ENCODE peak calls at places on chromosomes 3 and 15, in seven cellular contexts. Q is RWPE1, N is thoracic aorta, A is PC-3, E is pancreas, L is upper lobe of left lung, P is HCT116. X is an unnamed sample.
A peak's percentile ranks its signal among the peaks of the same experiment; 100 is the strongest.

GRCh38 chr3:21750831-21751391 is at the start of gene ZNF385D:
- DNase-seq in P (no peak), L (peak; percentile 76), N (peak; percentile 15), E (no peak), A (peak; percentile 73), Q (no peak), X (no peak)

GRCh38 chr15:43775411-43775965 is 1.3 kb downstream of the ELL3 start:
- DNase-seq in L (no peak), A (peak; percentile 95), P (peak; percentile 85), E (peak; percentile 71), Q (peak; percentile 66), N (no peak), X (no peak)

GRCh38 chr15:84586641-84587160 is 14.1 kb upstream of the ZSCAN2 start:
- DNase-seq in L (no peak), E (no peak), N (no peak), Q (no peak), A (no peak), P (no peak), X (no peak)

GRCh38 chr3:33052671-33053070 is 44.3 kb downstream of the GLB1 start:
- DNase-seq in A (no peak), Q (no peak), E (no peak), L (no peak), N (no peak), P (no peak), X (no peak)

GRCh38 chr3:23811117-23811487 is 5.3 kb downstream of the UBE2E1 start:
- DNase-seq in P (no peak), N (no peak), L (no peak), A (peak; percentile 56), E (no peak), Q (no peak), X (no peak)

GRCh38 chr15:23472033-23472432 is 25.0 kb upstream of the GOLGA6L2 start:
- DNase-seq in Q (no peak), P (no peak), L (no peak), N (no peak), A (no peak), E (no peak), X (no peak)

GRCh38 chr15:42456539-42456938 is 34.4 kb downstream of the ZNF106 start:
- DNase-seq in A (no peak), L (no peak), E (no peak), N (no peak), P (no peak), Q (no peak), X (no peak)

GRCh38 chr3:149716984-149717383 is 35.3 kb downstream of the COMMD2 start:
- DNase-seq in A (no peak), E (no peak), L (no peak), P (no peak), N (no peak), Q (no peak), X (no peak)

GRCh38 chr3:125214738-125215137 is 2.2 kb upstream of the SLC12A8 start:
- DNase-seq in N (no peak), L (no peak), A (peak; percentile 33), Q (no peak), P (no peak), E (no peak), X (no peak)

GRCh38 chr3:98903099-98903498 is 1.6 kb upstream of the DCBLD2 start:
- DNase-seq in N (no peak), E (no peak), P (peak; percentile 51), Q (no peak), L (no peak), A (peak; percentile 51), X (no peak)

GRCh38 chr15:65731926-65732325 is 60.2 kb downstream of the DENND4A start:
- DNase-seq in N (no peak), P (no peak), L (no peak), Q (no peak), E (no peak), A (no peak), X (no peak)

GRCh38 chr3:179266701-179267211 is 15.8 kb upstream of the KCNMB3 start:
- DNase-seq in L (peak; percentile 56), P (no peak), E (no peak), Q (no peak), N (no peak), A (no peak), X (peak; percentile 34)

GRCh38 chr15:57640935-57641682 is 49.4 kb downstream of the MYZAP start:
- DNase-seq in N (no peak), A (peak; percentile 38), Q (peak; percentile 71), E (no peak), P (no peak), L (no peak), X (no peak)
- TF ChIP-seq CTCF in N (no peak), A (peak; percentile 48), Q (peak; percentile 72), E (no peak), P (peak; percentile 47), L (no peak), X (no peak)

DNA sequence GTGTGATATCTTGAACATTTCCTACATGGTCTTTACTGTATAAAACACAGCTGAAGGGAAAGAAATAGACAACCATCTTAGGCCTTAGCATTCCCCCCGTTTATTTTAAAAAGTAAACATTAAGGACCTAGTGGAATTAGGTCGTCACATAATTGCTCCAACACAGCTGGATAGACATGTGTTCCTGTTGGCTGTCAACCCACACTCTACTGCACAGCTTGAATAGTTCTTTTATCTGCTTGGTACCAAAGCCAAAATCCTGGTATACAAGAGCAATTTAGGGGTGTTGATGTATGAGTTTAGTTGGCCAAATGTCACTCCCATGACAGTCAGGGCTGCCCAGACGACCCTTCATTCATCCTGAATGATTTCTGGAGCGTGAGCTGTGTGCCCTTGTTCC is 179.6 kb downstream of the ITPR1 start:
- DNase-seq in L (no peak), N (no peak), E (no peak), A (no peak), P (no peak), Q (no peak), X (no peak)
- TF ChIP-seq CTCF in L (no peak), N (no peak), E (no peak), A (no peak), P (no peak), Q (no peak), X (no peak)

GRCh38 chr3:3992312-3992874 is 193.2 kb downstream of the LRRN1 start:
- DNase-seq in P (no peak), Q (no peak), L (no peak), E (no peak), A (no peak), N (no peak), X (no peak)

GRCh38 chr3:4001976-4002375 is 202.7 kb downstream of the LRRN1 start:
- DNase-seq in P (no peak), L (no peak), A (no peak), E (no peak), Q (no peak), N (no peak), X (no peak)

DNA sequence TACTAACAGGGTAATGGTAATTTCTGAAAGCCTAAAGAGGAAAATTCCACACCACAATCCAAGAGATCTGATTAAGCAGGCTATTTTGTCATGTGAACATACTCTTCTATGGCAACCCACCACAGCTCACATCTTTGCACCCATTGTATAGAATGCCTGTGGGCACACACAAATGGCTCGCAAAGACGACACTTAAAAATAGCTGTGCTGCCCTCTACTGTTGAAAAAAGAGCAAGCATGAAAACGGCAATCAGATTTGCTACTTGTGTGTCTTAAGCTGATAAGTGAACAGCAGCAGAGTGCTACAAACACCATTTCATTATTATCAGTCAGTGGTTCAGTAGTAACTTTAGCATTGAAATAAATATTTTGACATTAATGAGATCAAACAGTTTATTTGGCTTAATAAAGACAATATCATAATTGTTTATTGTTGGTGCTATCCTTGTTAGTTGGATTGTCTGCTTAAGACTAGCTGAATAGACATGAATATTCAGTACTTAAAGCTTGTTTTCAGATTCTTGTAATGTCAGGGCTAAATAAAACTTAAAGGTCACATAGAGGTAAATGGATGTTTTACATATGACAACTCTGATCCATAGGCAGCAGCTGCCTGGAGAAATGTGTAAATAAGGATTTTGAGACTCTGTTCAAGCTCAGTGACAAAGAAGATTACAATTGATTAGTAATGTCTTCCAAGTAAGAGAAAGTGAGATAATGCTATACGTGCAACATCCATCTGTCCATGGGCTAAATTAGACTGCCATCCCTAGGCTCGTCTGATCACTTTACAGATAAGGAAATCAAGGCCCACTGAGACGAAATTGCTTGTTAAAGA is 199.1 kb downstream of the LRRN1 start:
- DNase-seq in A (peak; percentile 61), P (peak; percentile 2), L (no peak), Q (no peak), N (no peak), E (no peak), X (no peak)
- TF ChIP-seq CTCF in A (peak; percentile 74), P (peak; percentile 68), L (no peak), Q (no peak), N (no peak), E (peak; percentile 36), X (no peak)

GRCh38 chr3:153970735-153971347 is 150.3 kb upstream of the ARHGEF26 start:
- DNase-seq in N (no peak), P (peak; percentile 37), E (no peak), Q (peak; percentile 30), A (peak; percentile 62), L (no peak), X (no peak)
- TF ChIP-seq CTCF in N (peak; percentile 27), P (peak; percentile 61), E (no peak), Q (peak; percentile 74), A (peak; percentile 82), L (no peak), X (no peak)

GRCh38 chr3:9887478-9887877 is 2.9 kb upstream of the JAGN1 start:
- DNase-seq in E (no peak), L (no peak), Q (no peak), A (no peak), P (no peak), N (no peak), X (no peak)

GRCh38 chr3:9881440-9881839 is 1.4 kb upstream of the CIDEC start:
- DNase-seq in A (no peak), L (no peak), P (no peak), Q (no peak), E (no peak), N (no peak), X (no peak)

GRCh38 chr3:9883676-9884554 is 3.9 kb upstream of the CIDEC start:
- DNase-seq in E (no peak), A (no peak), L (no peak), N (no peak), P (no peak), Q (no peak), X (no peak)

GRCh38 chr3:9886328-9886727 is 4.1 kb upstream of the JAGN1 start:
- DNase-seq in E (no peak), L (no peak), A (no peak), N (no peak), P (no peak), Q (no peak), X (no peak)

DNA sequence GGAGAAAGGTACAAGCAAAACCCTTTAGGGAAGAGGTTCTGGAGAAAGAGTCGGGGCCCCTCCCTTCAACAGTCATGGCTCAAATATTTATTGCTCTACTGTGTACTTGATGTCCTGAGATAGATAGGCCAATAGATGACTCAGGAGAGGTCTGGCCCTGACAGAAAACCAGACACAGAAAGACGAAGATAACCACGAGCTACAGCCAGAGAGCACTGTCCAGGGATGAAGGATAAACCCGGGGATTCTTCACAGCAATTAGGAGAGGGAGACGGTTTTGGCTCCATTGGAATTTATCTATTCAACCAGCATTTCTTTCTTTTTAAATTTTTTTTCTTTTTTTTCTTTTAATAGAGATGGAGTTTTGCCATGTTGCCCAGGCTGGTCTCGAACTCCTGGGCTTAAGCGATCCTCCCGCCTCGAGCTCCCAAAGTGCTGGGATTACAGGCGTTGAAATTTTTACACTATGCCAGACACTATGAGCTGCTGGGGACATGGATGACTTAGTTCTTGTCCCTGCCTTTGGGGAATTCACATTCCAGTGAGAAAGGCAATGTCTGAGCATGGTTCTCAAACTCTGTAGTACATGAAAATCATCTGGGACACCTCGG is 4.6 kb upstream of the CIDEC start:
- DNase-seq in P (peak; percentile 89), Q (peak; percentile 88), A (peak; percentile 96), E (no peak), L (no peak), N (no peak), X (no peak)
- TF ChIP-seq CTCF in P (no peak), Q (no peak), A (no peak), E (no peak), L (no peak), N (no peak), X (no peak)